ENCODE peak calls at places on chromosomes 5 and 9, in five cellular contexts. Q is fibroblast of lung, K is A673, O is heart left ventricle, H is Peyer's patch. G is an unnamed sample.

GRCh38 chr5:179731791-179732411 is 721 bp upstream of the MAML1 start:
- DNase-seq in Q (peak; percentile 91), K (no peak), O (peak; percentile 25), H (no peak), G (no peak)

GRCh38 chr9:33106827-33107621 is 30.6 kb upstream of the SMU1 start:
- DNase-seq in Q (peak; percentile 71), K (no peak), O (peak; percentile 78), H (no peak), G (no peak)

GRCh38 chr9:3243676-3244075 is 282.1 kb downstream of the RFX3 start:
- DNase-seq in Q (no peak), K (no peak), O (no peak), H (no peak), G (no peak)

GRCh38 chr5:125487231-125487630 is 740.8 kb upstream of the ZNF608 start:
- DNase-seq in Q (no peak), K (no peak), O (no peak), H (no peak), G (no peak)

GRCh38 chr9:127347831-127348699 is 48.9 kb upstream of the SLC2A8 start:
- DNase-seq in Q (peak; percentile 81), K (peak; percentile 52), O (no peak), H (no peak), G (no peak)

GRCh38 chr5:24232929-24233328 is 411.8 kb downstream of the CDH10 start:
- DNase-seq in Q (peak; percentile 0), K (peak; percentile 46), O (no peak), H (no peak), G (no peak)

GRCh38 chr5:33088176-33088575 is 352.6 kb upstream of the TARS1 start:
- DNase-seq in Q (no peak), K (no peak), O (no peak), H (no peak), G (no peak)

GRCh38 chr5:150021491-150022162 is 21.1 kb downstream of the HMGXB3 start:
- DNase-seq in Q (peak; percentile 42), K (peak; percentile 96), O (no peak), H (no peak), G (peak; percentile 92)

GRCh38 chr5:141330299-141331080 is at the start of gene PCDHGA1:
- DNase-seq in Q (peak; percentile 67), K (no peak), O (no peak), H (no peak), G (no peak)

GRCh38 chr5:149133795-149134777 is 7.2 kb upstream of the ABLIM3 start:
- DNase-seq in Q (peak; percentile 95), K (no peak), O (no peak), H (no peak), G (peak; percentile 77)

GRCh38 chr5:65481635-65482271 is at the start of gene ADAMTS6:
- DNase-seq in Q (peak; percentile 99), K (peak; percentile 94), O (peak; percentile 93), H (peak; percentile 67), G (peak; percentile 91)

GRCh38 chr9:70303268-70303667 is 44.5 kb downstream of the SMC5 start:
- DNase-seq in Q (peak; percentile 46), K (no peak), O (no peak), H (no peak), G (no peak)

GRCh38 chr5:121121786-121122185 is 657.7 kb downstream of the PRR16 start:
- DNase-seq in Q (no peak), K (no peak), O (no peak), H (no peak), G (no peak)

GRCh38 chr9:19161257-19162025 is 34.1 kb upstream of the PLIN2 start:
- DNase-seq in Q (peak; percentile 98), K (peak; percentile 43), O (no peak), H (no peak), G (peak; percentile 66)

GRCh38 chr5:159022178-159022556 is 77.5 kb downstream of the EBF1 start:
- DNase-seq in Q (peak; percentile 98), K (peak; percentile 11), O (peak; percentile 60), H (no peak), G (no peak)

GRCh38 chr5:38697013-38697412 is 140.6 kb upstream of the LIFR start:
- DNase-seq in Q (no peak), K (no peak), O (no peak), H (no peak), G (no peak)

GRCh38 chr5:21263361-21263760 is 1275.4 kb upstream of the CDH18 start:
- DNase-seq in Q (peak; percentile 89), K (no peak), O (no peak), H (no peak), G (no peak)

GRCh38 chr5:6461793-6462650 is 13.4 kb downstream of the UBE2QL1 start:
- DNase-seq in Q (no peak), K (no peak), O (no peak), H (no peak), G (no peak)

GRCh38 chr5:134018154-134018985 is 13.6 kb upstream of the VDAC1 start:
- DNase-seq in Q (no peak), K (no peak), O (no peak), H (peak; percentile 86), G (no peak)

GRCh38 chr5:56829137-56829536 is 13.8 kb downstream of the MAP3K1 start:
- DNase-seq in Q (no peak), K (no peak), O (no peak), H (no peak), G (no peak)

GRCh38 chr5:14560091-14560595 is 21.4 kb upstream of the OTULINL start:
- DNase-seq in Q (no peak), K (no peak), O (no peak), H (peak; percentile 61), G (no peak)

GRCh38 chr9:71767421-71768321 is 642 bp downstream of the CEMIP2 start:
- DNase-seq in Q (peak; percentile 29), K (peak; percentile 51), O (no peak), H (peak; percentile 61), G (no peak)

GRCh38 chr5:77632526-77633268 is 5.8 kb downstream of the OTP start:
- DNase-seq in Q (no peak), K (no peak), O (no peak), H (no peak), G (no peak)

GRCh38 chr9:115591584-115591984 is 473.6 kb upstream of the TNC start:
- DNase-seq in Q (peak; percentile 99), K (peak; percentile 96), O (peak; percentile 33), H (no peak), G (peak; percentile 80)

GRCh38 chr9:74478606-74479005 is 18.5 kb upstream of the RORB start:
- DNase-seq in Q (no peak), K (no peak), O (no peak), H (no peak), G (no peak)

GRCh38 chr5:106454651-106455415 is 1215.9 kb downstream of the EFNA5 start:
- DNase-seq in Q (peak; percentile 52), K (peak; percentile 73), O (no peak), H (no peak), G (no peak)

GRCh38 chr5:179343021-179343781 is 2.1 kb downstream of the ADAMTS2 start:
- DNase-seq in Q (no peak), K (no peak), O (no peak), H (no peak), G (no peak)

GRCh38 chr5:180623411-180623834 is 26.0 kb downstream of the FLT4 start:
- DNase-seq in Q (no peak), K (peak; percentile 60), O (no peak), H (no peak), G (no peak)

GRCh38 chr5:149450199-149450598 is 71.1 kb upstream of the IL17B start:
- DNase-seq in Q (peak; percentile 88), K (no peak), O (peak; percentile 82), H (peak; percentile 61), G (no peak)

GRCh38 chr9:113956901-113957777 is 81.0 kb downstream of the ZNF618 start:
- DNase-seq in Q (peak; percentile 10), K (no peak), O (no peak), H (no peak), G (no peak)

GRCh38 chr5:111743521-111743920 is 13.5 kb downstream of the NREP start:
- DNase-seq in Q (no peak), K (no peak), O (no peak), H (no peak), G (no peak)

GRCh38 chr5:56432326-56432725 is 199.2 kb upstream of the ANKRD55 start:
- DNase-seq in Q (no peak), K (no peak), O (no peak), H (no peak), G (no peak)

GRCh38 chr5:88583471-88583870 is 299.5 kb downstream of the MEF2C start:
- DNase-seq in Q (no peak), K (no peak), O (no peak), H (no peak), G (no peak)

GRCh38 chr5:154194348-154195329 is 4.1 kb downstream of the GALNT10 start:
- DNase-seq in Q (peak; percentile 52), K (no peak), O (no peak), H (no peak), G (no peak)

GRCh38 chr9:71637433-71637832 is 130.9 kb downstream of the CEMIP2 start:
- DNase-seq in Q (no peak), K (no peak), O (no peak), H (no peak), G (no peak)

GRCh38 chr9:129757045-129757444 is 4.2 kb upstream of the PTGES start:
- DNase-seq in Q (no peak), K (no peak), O (no peak), H (no peak), G (no peak)

GRCh38 chr5:99169309-99169708 is 240.5 kb upstream of the CHD1 start:
- DNase-seq in Q (peak; percentile 33), K (peak; percentile 44), O (no peak), H (no peak), G (no peak)

GRCh38 chr5:115859378-115859777 is 17.6 kb downstream of the AP3S1 start:
- DNase-seq in Q (no peak), K (no peak), O (no peak), H (no peak), G (no peak)

GRCh38 chr9:63816742-63817621 is 1468.0 kb downstream of the FOXD4L5 start:
- DNase-seq in Q (peak; percentile 92), K (peak; percentile 52), O (peak; percentile 79), H (peak; percentile 79), G (peak; percentile 98)

GRCh38 chr9:63817622-63818518 is 1467.1 kb downstream of the FOXD4L5 start:
- DNase-seq in Q (peak; percentile 13), K (peak; percentile 10), O (peak; percentile 52), H (peak; percentile 74), G (peak; percentile 92)
- TF ChIP-seq CTCF in Q (no peak), K (no peak), O (no peak), H (no peak), G (no peak)

DNA sequence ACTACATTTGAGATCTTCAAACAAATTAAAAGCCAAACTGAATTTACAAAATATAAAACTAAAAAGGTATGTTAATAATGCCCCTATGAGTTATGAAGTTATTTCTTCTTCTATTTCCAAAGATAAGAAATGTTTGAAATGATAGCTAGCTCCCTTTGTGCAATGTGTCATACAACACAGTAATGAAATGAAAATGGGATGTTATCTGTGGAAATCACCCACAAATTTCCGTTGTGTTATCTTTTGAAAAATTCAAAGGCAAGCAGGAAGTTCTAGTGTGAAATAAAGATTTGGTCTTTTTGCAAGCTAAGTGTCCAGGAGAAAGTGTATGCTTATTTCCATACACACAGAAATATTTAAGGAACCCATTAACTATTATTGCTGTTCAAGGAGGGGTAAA is 375.3 kb upstream of the PRR16 start:
- DNase-seq in Q (no peak), K (no peak), O (no peak), H (no peak), G (no peak)
- TF ChIP-seq CTCF in Q (no peak), K (no peak), O (no peak), H (no peak), G (no peak)

GRCh38 chr5:131814990-131815389 is 18.2 kb upstream of the FNIP1 start:
- DNase-seq in Q (peak; percentile 72), K (peak; percentile 71), O (no peak), H (no peak), G (no peak)
- TF ChIP-seq CTCF in Q (no peak), K (no peak), O (no peak), H (no peak), G (no peak)

GRCh38 chr5:40879163-40879942 is 29.9 kb upstream of the C7 start:
- DNase-seq in Q (peak; percentile 54), K (peak; percentile 57), O (no peak), H (no peak), G (no peak)
- TF ChIP-seq CTCF in Q (peak; percentile 29), K (peak; percentile 66), O (peak; percentile 67), H (peak; percentile 61), G (peak; percentile 89)